ENCODE peak calls at places on chromosome 15, in five cellular contexts. One of them, this sample, is unnamed.

GRCh38 chr15:61621146-61621545 is 392.0 kb upstream of the RORA start:
- DNase-seq in gastrocnemius medialis: no peak
- DNase-seq in activated CD4-positive, alpha-beta T cell treated with anti-CD3 and anti-CD28 coated beads, Interleukin-2, amount 50 U/mL, for 24 hours: no peak
- DNase-seq in activated CD8-positive, alpha-beta memory T cell treated with anti-CD3 and anti-CD28 coated beads for 48 hours: no peak
- DNase-seq in activated naive CD4-positive, alpha-beta T cell: no peak
- DNase-seq in this sample: no peak

GRCh38 chr15:50675524-50676144 is 11.0 kb downstream of the TRPM7 start:
- DNase-seq in gastrocnemius medialis: no peak
- DNase-seq in activated CD4-positive, alpha-beta T cell treated with anti-CD3 and anti-CD28 coated beads, Interleukin-2, amount 50 U/mL, for 24 hours: no peak
- DNase-seq in activated CD8-positive, alpha-beta memory T cell treated with anti-CD3 and anti-CD28 coated beads for 48 hours: no peak
- DNase-seq in activated naive CD4-positive, alpha-beta T cell: no peak
- DNase-seq in this sample: no peak

GRCh38 chr15:28977377-28978010 is 91.7 kb downstream of the APBA2 start:
- DNase-seq in gastrocnemius medialis: no peak
- DNase-seq in activated CD4-positive, alpha-beta T cell treated with anti-CD3 and anti-CD28 coated beads, Interleukin-2, amount 50 U/mL, for 24 hours: no peak
- DNase-seq in activated CD8-positive, alpha-beta memory T cell treated with anti-CD3 and anti-CD28 coated beads for 48 hours: no peak
- DNase-seq in activated naive CD4-positive, alpha-beta T cell: no peak
- DNase-seq in this sample: peak

GRCh38 chr15:56948000-56948765 is 29.7 kb downstream of the TCF12 start:
- DNase-seq in gastrocnemius medialis: no peak
- DNase-seq in activated CD4-positive, alpha-beta T cell treated with anti-CD3 and anti-CD28 coated beads, Interleukin-2, amount 50 U/mL, for 24 hours: no peak
- DNase-seq in activated CD8-positive, alpha-beta memory T cell treated with anti-CD3 and anti-CD28 coated beads for 48 hours: no peak
- DNase-seq in activated naive CD4-positive, alpha-beta T cell: no peak
- DNase-seq in this sample: no peak

GRCh38 chr15:36598529-36599177 is 19.2 kb downstream of the CDIN1 start:
- DNase-seq in gastrocnemius medialis: no peak
- DNase-seq in activated CD4-positive, alpha-beta T cell treated with anti-CD3 and anti-CD28 coated beads, Interleukin-2, amount 50 U/mL, for 24 hours: no peak
- DNase-seq in activated CD8-positive, alpha-beta memory T cell treated with anti-CD3 and anti-CD28 coated beads for 48 hours: no peak
- DNase-seq in activated naive CD4-positive, alpha-beta T cell: no peak
- DNase-seq in this sample: no peak

GRCh38 chr15:31435256-31435781 is 108.7 kb downstream of the KLF13 start:
- DNase-seq in gastrocnemius medialis: peak
- DNase-seq in activated CD4-positive, alpha-beta T cell treated with anti-CD3 and anti-CD28 coated beads, Interleukin-2, amount 50 U/mL, for 24 hours: no peak
- DNase-seq in activated CD8-positive, alpha-beta memory T cell treated with anti-CD3 and anti-CD28 coated beads for 48 hours: no peak
- DNase-seq in activated naive CD4-positive, alpha-beta T cell: peak
- DNase-seq in this sample: peak

GRCh38 chr15:60473135-60473534 is 5.8 kb downstream of the ICE2 start:
- DNase-seq in gastrocnemius medialis: no peak
- DNase-seq in activated CD4-positive, alpha-beta T cell treated with anti-CD3 and anti-CD28 coated beads, Interleukin-2, amount 50 U/mL, for 24 hours: no peak
- DNase-seq in activated CD8-positive, alpha-beta memory T cell treated with anti-CD3 and anti-CD28 coated beads for 48 hours: no peak
- DNase-seq in activated naive CD4-positive, alpha-beta T cell: no peak
- DNase-seq in this sample: no peak

GRCh38 chr15:59413577-59413976 is 24.4 kb upstream of the FAM81A start:
- DNase-seq in gastrocnemius medialis: no peak
- DNase-seq in activated CD4-positive, alpha-beta T cell treated with anti-CD3 and anti-CD28 coated beads, Interleukin-2, amount 50 U/mL, for 24 hours: no peak
- DNase-seq in activated CD8-positive, alpha-beta memory T cell treated with anti-CD3 and anti-CD28 coated beads for 48 hours: no peak
- DNase-seq in activated naive CD4-positive, alpha-beta T cell: no peak
- DNase-seq in this sample: no peak

GRCh38 chr15:80977627-80978036 is 12.0 kb downstream of the MESD start:
- DNase-seq in gastrocnemius medialis: no peak
- DNase-seq in activated CD4-positive, alpha-beta T cell treated with anti-CD3 and anti-CD28 coated beads, Interleukin-2, amount 50 U/mL, for 24 hours: no peak
- DNase-seq in activated CD8-positive, alpha-beta memory T cell treated with anti-CD3 and anti-CD28 coated beads for 48 hours: no peak
- DNase-seq in activated naive CD4-positive, alpha-beta T cell: no peak
- DNase-seq in this sample: no peak

GRCh38 chr15:48522911-48523310 is 122.6 kb downstream of the FBN1 start:
- DNase-seq in gastrocnemius medialis: no peak
- DNase-seq in activated CD4-positive, alpha-beta T cell treated with anti-CD3 and anti-CD28 coated beads, Interleukin-2, amount 50 U/mL, for 24 hours: no peak
- DNase-seq in activated CD8-positive, alpha-beta memory T cell treated with anti-CD3 and anti-CD28 coated beads for 48 hours: no peak
- DNase-seq in activated naive CD4-positive, alpha-beta T cell: no peak
- DNase-seq in this sample: no peak

GRCh38 chr15:85646538-85647091 is 148.1 kb downstream of the KLHL25 start:
- DNase-seq in gastrocnemius medialis: no peak
- DNase-seq in activated CD4-positive, alpha-beta T cell treated with anti-CD3 and anti-CD28 coated beads, Interleukin-2, amount 50 U/mL, for 24 hours: no peak
- DNase-seq in activated CD8-positive, alpha-beta memory T cell treated with anti-CD3 and anti-CD28 coated beads for 48 hours: no peak
- DNase-seq in activated naive CD4-positive, alpha-beta T cell: no peak
- DNase-seq in this sample: no peak

GRCh38 chr15:63686352-63686751 is 89.2 kb downstream of the FBXL22 start:
- DNase-seq in gastrocnemius medialis: no peak
- DNase-seq in activated CD4-positive, alpha-beta T cell treated with anti-CD3 and anti-CD28 coated beads, Interleukin-2, amount 50 U/mL, for 24 hours: no peak
- DNase-seq in activated CD8-positive, alpha-beta memory T cell treated with anti-CD3 and anti-CD28 coated beads for 48 hours: no peak
- DNase-seq in activated naive CD4-positive, alpha-beta T cell: no peak
- DNase-seq in this sample: no peak

GRCh38 chr15:84598250-84598649 is 2.6 kb upstream of the ZSCAN2 start:
- DNase-seq in gastrocnemius medialis: no peak
- DNase-seq in activated CD4-positive, alpha-beta T cell treated with anti-CD3 and anti-CD28 coated beads, Interleukin-2, amount 50 U/mL, for 24 hours: no peak
- DNase-seq in activated CD8-positive, alpha-beta memory T cell treated with anti-CD3 and anti-CD28 coated beads for 48 hours: no peak
- DNase-seq in activated naive CD4-positive, alpha-beta T cell: no peak
- DNase-seq in this sample: no peak

GRCh38 chr15:88748651-88749050 is 54.6 kb upstream of the ACAN start:
- DNase-seq in gastrocnemius medialis: no peak
- DNase-seq in activated CD4-positive, alpha-beta T cell treated with anti-CD3 and anti-CD28 coated beads, Interleukin-2, amount 50 U/mL, for 24 hours: no peak
- DNase-seq in activated CD8-positive, alpha-beta memory T cell treated with anti-CD3 and anti-CD28 coated beads for 48 hours: no peak
- DNase-seq in activated naive CD4-positive, alpha-beta T cell: no peak
- DNase-seq in this sample: no peak

GRCh38 chr15:69225355-69226027 is 65.1 kb downstream of the GLCE start:
- DNase-seq in gastrocnemius medialis: no peak
- DNase-seq in activated CD4-positive, alpha-beta T cell treated with anti-CD3 and anti-CD28 coated beads, Interleukin-2, amount 50 U/mL, for 24 hours: no peak
- DNase-seq in activated CD8-positive, alpha-beta memory T cell treated with anti-CD3 and anti-CD28 coated beads for 48 hours: no peak
- DNase-seq in activated naive CD4-positive, alpha-beta T cell: no peak
- DNase-seq in this sample: no peak

GRCh38 chr15:77877869-77878577 is 199.5 kb downstream of the TBC1D2B start:
- DNase-seq in gastrocnemius medialis: no peak
- DNase-seq in activated CD4-positive, alpha-beta T cell treated with anti-CD3 and anti-CD28 coated beads, Interleukin-2, amount 50 U/mL, for 24 hours: no peak
- DNase-seq in activated CD8-positive, alpha-beta memory T cell treated with anti-CD3 and anti-CD28 coated beads for 48 hours: no peak
- DNase-seq in activated naive CD4-positive, alpha-beta T cell: no peak
- DNase-seq in this sample: no peak

GRCh38 chr15:48891229-48891765 is 13.4 kb downstream of the EID1 start:
- DNase-seq in gastrocnemius medialis: no peak
- DNase-seq in activated CD4-positive, alpha-beta T cell treated with anti-CD3 and anti-CD28 coated beads, Interleukin-2, amount 50 U/mL, for 24 hours: no peak
- DNase-seq in activated CD8-positive, alpha-beta memory T cell treated with anti-CD3 and anti-CD28 coated beads for 48 hours: no peak
- DNase-seq in activated naive CD4-positive, alpha-beta T cell: no peak
- DNase-seq in this sample: no peak

GRCh38 chr15:25408428-25408827 is 30.4 kb downstream of the UBE3A start:
- DNase-seq in gastrocnemius medialis: no peak
- DNase-seq in activated CD4-positive, alpha-beta T cell treated with anti-CD3 and anti-CD28 coated beads, Interleukin-2, amount 50 U/mL, for 24 hours: no peak
- DNase-seq in activated CD8-positive, alpha-beta memory T cell treated with anti-CD3 and anti-CD28 coated beads for 48 hours: no peak
- DNase-seq in activated naive CD4-positive, alpha-beta T cell: no peak
- DNase-seq in this sample: no peak

This sample was measured in spleen.